ENCODE peak calls at places on chromosomes 7 and 10, in five cellular contexts. S is esophagus muscularis mucosa, O is A549, P is ovary, G is transverse colon. V is an unnamed sample.

GRCh38 chr10:124912052-124912435 is 29.9 kb upstream of the ZRANB1 start:
- DNase-seq in S (no peak), O (no peak), P (no peak), G (no peak), V (no peak)

GRCh38 chr7:100016209-100016901 is 959 bp downstream of the ZKSCAN1 start:
- DNase-seq in S (no peak), O (no peak), P (no peak), G (peak; percentile 47), V (no peak)

GRCh38 chr7:94580601-94581000 is 71.0 kb downstream of the CASD1 start:
- DNase-seq in S (no peak), O (peak; percentile 41), P (no peak), G (no peak), V (no peak)

GRCh38 chr10:80289451-80290287 is at the start of gene MAT1A:
- DNase-seq in S (no peak), O (no peak), P (no peak), G (peak; percentile 30), V (no peak)

GRCh38 chr7:102170417-102170970 is 116.2 kb upstream of the SH2B2 start:
- DNase-seq in S (no peak), O (no peak), P (no peak), G (no peak), V (no peak)

GRCh38 chr10:61815505-61815904 is 86.0 kb upstream of the ARID5B start:
- DNase-seq in S (no peak), O (no peak), P (no peak), G (no peak), V (no peak)

GRCh38 chr7:80488851-80489370 is 23.0 kb downstream of the GNAT3 start:
- DNase-seq in S (no peak), O (no peak), P (no peak), G (no peak), V (no peak)

GRCh38 chr7:16753932-16754571 is 497 bp downstream of the TSPAN13 start:
- DNase-seq in S (no peak), O (no peak), P (peak; percentile 29), G (peak; percentile 50), V (no peak)

GRCh38 chr7:122327969-122328368 is 23.4 kb upstream of the FEZF1 start:
- DNase-seq in S (no peak), O (no peak), P (no peak), G (no peak), V (no peak)

GRCh38 chr7:38339953-38340819 is 66.8 kb upstream of the TARP start:
- DNase-seq in S (peak; percentile 57), O (no peak), P (no peak), G (no peak), V (no peak)

GRCh38 chr10:42428534-42428933 is 209.8 kb downstream of the ZNF33B start:
- DNase-seq in S (no peak), O (no peak), P (no peak), G (no peak), V (no peak)

GRCh38 chr7:130079846-130080394 is 9.6 kb downstream of the KLHDC10 start:
- DNase-seq in S (no peak), O (no peak), P (no peak), G (no peak), V (no peak)

GRCh38 chr7:27125986-27126394 is 4.6 kb downstream of the HOXA4 start:
- DNase-seq in S (no peak), O (no peak), P (no peak), G (no peak), V (no peak)

GRCh38 chr10:67818323-67818722 is 19.7 kb downstream of the DNAJC12 start:
- DNase-seq in S (no peak), O (peak; percentile 73), P (no peak), G (no peak), V (no peak)

GRCh38 chr7:158611541-158611940 is 23.9 kb upstream of the PTPRN2 start:
- DNase-seq in S (no peak), O (no peak), P (no peak), G (no peak), V (no peak)

GRCh38 chr7:18906901-18907300 is 210.5 kb downstream of the TWIST1 start:
- DNase-seq in S (no peak), O (no peak), P (no peak), G (no peak), V (no peak)

GRCh38 chr7:44112231-44112996 is 8.3 kb downstream of the AEBP1 start:
- DNase-seq in S (no peak), O (no peak), P (no peak), G (no peak), V (peak; percentile 71)

GRCh38 chr7:94154182-94154581 is 150.0 kb upstream of the BET1 start:
- DNase-seq in S (no peak), O (no peak), P (no peak), G (no peak), V (no peak)

GRCh38 chr10:117545141-117546019 is 2.8 kb downstream of the EMX2 start:
- DNase-seq in S (no peak), O (no peak), P (peak; percentile 60), G (no peak), V (no peak)

GRCh38 chr7:90298145-90299038 is 22.7 kb downstream of the FAM237B start:
- DNase-seq in S (no peak), O (peak; percentile 63), P (no peak), G (no peak), V (no peak)

DNA sequence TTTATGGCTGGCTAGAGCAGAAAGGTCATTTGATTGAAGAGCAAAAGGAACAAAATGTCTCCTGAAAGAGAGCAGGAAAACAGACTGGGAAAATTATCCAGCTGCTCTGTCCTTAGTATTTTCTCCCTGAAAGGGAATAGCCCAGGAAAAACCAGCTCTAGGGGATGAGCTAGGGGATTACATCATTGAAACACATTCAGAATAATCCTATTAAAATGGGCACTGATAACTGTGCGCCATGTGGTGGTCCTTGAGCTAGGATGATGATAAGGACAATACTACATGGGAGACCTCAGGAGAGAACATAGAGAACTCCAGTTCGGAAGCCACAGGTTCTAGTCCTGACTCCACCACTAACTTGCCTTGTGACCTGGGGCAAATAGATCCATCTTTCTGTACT is 873.8 kb downstream of the TYW1 start:
- DNase-seq in S (no peak), O (no peak), P (no peak), G (no peak), V (no peak)
- TF ChIP-seq EP300 in S (no peak), O (no peak), P (no peak), G (no peak), V (no peak)

GRCh38 chr10:77026148-77026547 is 611.5 kb downstream of the KCNMA1 start:
- DNase-seq in S (no peak), O (no peak), P (no peak), G (no peak), V (no peak)

GRCh38 chr10:77023396-77023795 is 614.2 kb downstream of the KCNMA1 start:
- DNase-seq in S (no peak), O (no peak), P (no peak), G (no peak), V (no peak)

GRCh38 chr10:77020426-77021040 is 617.1 kb downstream of the KCNMA1 start:
- DNase-seq in S (no peak), O (no peak), P (no peak), G (no peak), V (no peak)

GRCh38 chr10:77024456-77024855 is 613.2 kb downstream of the KCNMA1 start:
- DNase-seq in S (no peak), O (no peak), P (no peak), G (no peak), V (no peak)

GRCh38 chr10:77021966-77022365 is 615.6 kb downstream of the KCNMA1 start:
- DNase-seq in S (no peak), O (no peak), P (no peak), G (no peak), V (no peak)
- TF ChIP-seq EP300 in S (no peak), O (no peak), P (no peak), G (no peak), V (no peak)

GRCh38 chr7:5550385-5550784 is 126.8 kb upstream of the TNRC18 start:
- DNase-seq in S (no peak), O (no peak), P (no peak), G (no peak), V (no peak)

GRCh38 chr7:5552123-5552522 is 128.5 kb upstream of the TNRC18 start:
- DNase-seq in S (no peak), O (no peak), P (no peak), G (no peak), V (no peak)

GRCh38 chr7:5550831-5551230 is 127.2 kb upstream of the TNRC18 start:
- DNase-seq in S (no peak), O (no peak), P (no peak), G (no peak), V (no peak)

GRCh38 chr7:5546626-5547025 is 123.0 kb upstream of the TNRC18 start:
- DNase-seq in S (no peak), O (no peak), P (no peak), G (no peak), V (no peak)

GRCh38 chr7:5549096-5549896 is 125.7 kb upstream of the TNRC18 start:
- DNase-seq in S (no peak), O (peak; percentile 89), P (no peak), G (peak; percentile 90), V (no peak)
- TF ChIP-seq EP300 in S (no peak), O (no peak), P (no peak), G (no peak), V (no peak)

GRCh38 chr10:34530778-34531177 is 284.3 kb downstream of the PARD3 start:
- DNase-seq in S (no peak), O (no peak), P (no peak), G (no peak), V (no peak)

GRCh38 chr10:34526758-34527730 is 288.1 kb downstream of the PARD3 start:
- DNase-seq in S (no peak), O (peak; percentile 72), P (no peak), G (no peak), V (no peak)

GRCh38 chr10:34524369-34525091 is 290.6 kb downstream of the PARD3 start:
- DNase-seq in S (no peak), O (no peak), P (no peak), G (no peak), V (no peak)

GRCh38 chr10:34526186-34526585 is 288.9 kb downstream of the PARD3 start:
- DNase-seq in S (no peak), O (no peak), P (no peak), G (no peak), V (no peak)

DNA sequence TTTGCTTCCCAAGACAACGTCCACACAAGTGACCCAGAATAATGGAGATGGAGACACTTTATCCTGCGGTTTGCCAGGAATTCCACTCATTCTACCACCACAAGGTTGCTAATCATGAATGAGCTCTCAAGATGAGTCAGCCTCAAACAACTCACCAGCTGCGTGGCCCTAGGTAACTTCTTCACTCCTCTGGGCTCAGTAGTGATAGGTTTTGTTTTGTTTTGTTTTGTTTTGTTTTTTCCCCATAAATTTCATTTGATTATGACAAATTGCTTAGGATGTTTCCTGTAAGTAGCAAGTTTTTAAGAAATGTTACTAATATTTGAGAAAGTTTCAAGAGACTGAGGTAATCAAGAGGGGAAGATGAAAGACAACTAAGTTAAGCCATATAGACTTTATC is 286.8 kb downstream of the PARD3 start:
- DNase-seq in S (no peak), O (peak; percentile 66), P (no peak), G (no peak), V (no peak)
- TF ChIP-seq EP300 in S (no peak), O (peak; percentile 27), P (no peak), G (no peak), V (no peak)

V was measured in sigmoid colon.